ENCODE peak calls at places on chromosomes 12 and 14, in eight cellular contexts. One of them, this sample, is unnamed.

GRCh38 chr12:85274076-85274415 is 6.0 kb upstream of the ALX1 start:
- DNase-seq in sciatic nerve: no peak
- DNase-seq in HFFc6: no peak
- DNase-seq in Right ventricle myocardium superior: no peak
- DNase-seq in body of pancreas: no peak
- DNase-seq in hypothalamus: no peak
- DNase-seq in testis: no peak
- DNase-seq in fibroblast of pulmonary artery: no peak
- DNase-seq in this sample: no peak

GRCh38 chr12:24496755-24497154 is 452.1 kb downstream of the BCAT1 start:
- DNase-seq in body of pancreas: no peak
- DNase-seq in HFFc6: no peak
- DNase-seq in fibroblast of pulmonary artery: no peak
- DNase-seq in sciatic nerve: no peak
- DNase-seq in hypothalamus: no peak
- DNase-seq in Right ventricle myocardium superior: no peak
- DNase-seq in testis: no peak
- DNase-seq in this sample: peak

GRCh38 chr12:18690653-18691052 is 47.2 kb downstream of the PLCZ1 start:
- DNase-seq in fibroblast of pulmonary artery: peak
- DNase-seq in sciatic nerve: no peak
- DNase-seq in Right ventricle myocardium superior: no peak
- DNase-seq in hypothalamus: no peak
- DNase-seq in testis: no peak
- DNase-seq in HFFc6: peak
- DNase-seq in body of pancreas: no peak
- DNase-seq in this sample: peak

GRCh38 chr12:124143726-124144125 is 151.2 kb upstream of the RFLNA start:
- DNase-seq in Right ventricle myocardium superior: no peak
- DNase-seq in testis: no peak
- DNase-seq in fibroblast of pulmonary artery: no peak
- DNase-seq in hypothalamus: no peak
- DNase-seq in sciatic nerve: no peak
- DNase-seq in body of pancreas: no peak
- DNase-seq in HFFc6: no peak
- DNase-seq in this sample: no peak

GRCh38 chr14:100078997-100079561 is 13.9 kb downstream of the EVL start:
- DNase-seq in HFFc6: no peak
- DNase-seq in sciatic nerve: no peak
- DNase-seq in testis: peak
- DNase-seq in Right ventricle myocardium superior: no peak
- DNase-seq in hypothalamus: no peak
- DNase-seq in body of pancreas: no peak
- DNase-seq in fibroblast of pulmonary artery: peak
- DNase-seq in this sample: peak

GRCh38 chr14:35046048-35046750 is at the start of gene FAM177A1:
- DNase-seq in Right ventricle myocardium superior: peak
- DNase-seq in hypothalamus: peak
- DNase-seq in testis: peak
- DNase-seq in sciatic nerve: peak
- DNase-seq in body of pancreas: peak
- DNase-seq in fibroblast of pulmonary artery: peak
- DNase-seq in HFFc6: peak
- DNase-seq in this sample: peak

GRCh38 chr12:24425601-24425970 is 476.1 kb upstream of the SOX5 start:
- DNase-seq in testis: no peak
- DNase-seq in sciatic nerve: no peak
- DNase-seq in body of pancreas: no peak
- DNase-seq in fibroblast of pulmonary artery: peak
- DNase-seq in hypothalamus: no peak
- DNase-seq in HFFc6: no peak
- DNase-seq in Right ventricle myocardium superior: no peak
- DNase-seq in this sample: peak

GRCh38 chr12:125029756-125030358 is 35.4 kb upstream of the AACS start:
- DNase-seq in Right ventricle myocardium superior: no peak
- DNase-seq in sciatic nerve: no peak
- DNase-seq in hypothalamus: no peak
- DNase-seq in HFFc6: no peak
- DNase-seq in fibroblast of pulmonary artery: no peak
- DNase-seq in testis: no peak
- DNase-seq in body of pancreas: no peak
- DNase-seq in this sample: no peak

GRCh38 chr12:109651596-109651995 is 62.0 kb upstream of the FAM222A start:
- DNase-seq in fibroblast of pulmonary artery: no peak
- DNase-seq in hypothalamus: no peak
- DNase-seq in body of pancreas: no peak
- DNase-seq in sciatic nerve: no peak
- DNase-seq in testis: no peak
- DNase-seq in HFFc6: no peak
- DNase-seq in Right ventricle myocardium superior: no peak
- DNase-seq in this sample: no peak

GRCh38 chr14:100085451-100085850 is 20.2 kb downstream of the EVL start:
- DNase-seq in body of pancreas: no peak
- DNase-seq in fibroblast of pulmonary artery: no peak
- DNase-seq in testis: no peak
- DNase-seq in HFFc6: no peak
- DNase-seq in sciatic nerve: no peak
- DNase-seq in Right ventricle myocardium superior: no peak
- DNase-seq in hypothalamus: no peak
- DNase-seq in this sample: no peak

GRCh38 chr12:125652689-125653088 is 587.5 kb downstream of the AACS start:
- DNase-seq in sciatic nerve: no peak
- DNase-seq in body of pancreas: no peak
- DNase-seq in fibroblast of pulmonary artery: no peak
- DNase-seq in HFFc6: no peak
- DNase-seq in Right ventricle myocardium superior: no peak
- DNase-seq in hypothalamus: no peak
- DNase-seq in testis: no peak
- DNase-seq in this sample: no peak

GRCh38 chr12:117521327-117521726 is 159.9 kb upstream of the NOS1 start:
- DNase-seq in sciatic nerve: no peak
- DNase-seq in fibroblast of pulmonary artery: no peak
- DNase-seq in HFFc6: no peak
- DNase-seq in body of pancreas: no peak
- DNase-seq in testis: no peak
- DNase-seq in hypothalamus: no peak
- DNase-seq in Right ventricle myocardium superior: no peak
- DNase-seq in this sample: no peak

GRCh38 chr12:54581412-54581811 is 7.0 kb downstream of the PPP1R1A start:
- DNase-seq in HFFc6: no peak
- DNase-seq in hypothalamus: no peak
- DNase-seq in testis: no peak
- DNase-seq in sciatic nerve: no peak
- DNase-seq in Right ventricle myocardium superior: no peak
- DNase-seq in fibroblast of pulmonary artery: no peak
- DNase-seq in body of pancreas: no peak
- DNase-seq in this sample: no peak

GRCh38 chr14:73712071-73712506 is 2.1 kb downstream of the PNMA1 start:
- DNase-seq in testis: no peak
- DNase-seq in body of pancreas: no peak
- DNase-seq in fibroblast of pulmonary artery: no peak
- DNase-seq in HFFc6: no peak
- DNase-seq in Right ventricle myocardium superior: no peak
- DNase-seq in hypothalamus: no peak
- DNase-seq in sciatic nerve: no peak
- DNase-seq in this sample: peak

GRCh38 chr14:68043752-68044151 is 224.2 kb downstream of the RAD51B start:
- DNase-seq in testis: no peak
- DNase-seq in sciatic nerve: no peak
- DNase-seq in HFFc6: no peak
- DNase-seq in body of pancreas: no peak
- DNase-seq in fibroblast of pulmonary artery: no peak
- DNase-seq in hypothalamus: no peak
- DNase-seq in Right ventricle myocardium superior: no peak
- DNase-seq in this sample: no peak

GRCh38 chr12:65152586-65152985 is 16.8 kb upstream of the LEMD3 start:
- DNase-seq in fibroblast of pulmonary artery: peak
- DNase-seq in testis: no peak
- DNase-seq in hypothalamus: no peak
- DNase-seq in HFFc6: no peak
- DNase-seq in Right ventricle myocardium superior: no peak
- DNase-seq in body of pancreas: no peak
- DNase-seq in sciatic nerve: no peak
- DNase-seq in this sample: peak

GRCh38 chr12:23707270-23707669 is 242.2 kb downstream of the SOX5 start:
- DNase-seq in body of pancreas: no peak
- DNase-seq in HFFc6: no peak
- DNase-seq in hypothalamus: no peak
- DNase-seq in fibroblast of pulmonary artery: no peak
- DNase-seq in Right ventricle myocardium superior: no peak
- DNase-seq in sciatic nerve: no peak
- DNase-seq in testis: no peak
- DNase-seq in this sample: peak

GRCh38 chr12:46667547-46667946 is 158.2 kb downstream of the SLC38A4 start:
- DNase-seq in Right ventricle myocardium superior: no peak
- DNase-seq in fibroblast of pulmonary artery: peak
- DNase-seq in hypothalamus: no peak
- DNase-seq in testis: no peak
- DNase-seq in body of pancreas: no peak
- DNase-seq in HFFc6: no peak
- DNase-seq in sciatic nerve: no peak
- DNase-seq in this sample: peak

GRCh38 chr14:20630340-20631022 is 11.0 kb downstream of the OR6S1 start:
- DNase-seq in HFFc6: peak
- DNase-seq in testis: no peak
- DNase-seq in sciatic nerve: no peak
- DNase-seq in body of pancreas: no peak
- DNase-seq in Right ventricle myocardium superior: no peak
- DNase-seq in hypothalamus: no peak
- DNase-seq in fibroblast of pulmonary artery: peak
- DNase-seq in this sample: peak

GRCh38 chr14:21136024-21136423 is 19.8 kb downstream of the OR5AU1 start:
- DNase-seq in fibroblast of pulmonary artery: peak
- DNase-seq in Right ventricle myocardium superior: no peak
- DNase-seq in hypothalamus: no peak
- DNase-seq in testis: no peak
- DNase-seq in HFFc6: no peak
- DNase-seq in body of pancreas: no peak
- DNase-seq in sciatic nerve: no peak
- DNase-seq in this sample: peak

GRCh38 chr12:53717319-53717718 is 9.9 kb downstream of the CALCOCO1 start:
- DNase-seq in sciatic nerve: no peak
- DNase-seq in fibroblast of pulmonary artery: no peak
- DNase-seq in hypothalamus: no peak
- DNase-seq in Right ventricle myocardium superior: no peak
- DNase-seq in testis: no peak
- DNase-seq in HFFc6: no peak
- DNase-seq in body of pancreas: no peak
- DNase-seq in this sample: no peak

GRCh38 chr12:19624401-19624930 is 185.2 kb downstream of the AEBP2 start:
- DNase-seq in Right ventricle myocardium superior: no peak
- DNase-seq in sciatic nerve: no peak
- DNase-seq in hypothalamus: no peak
- DNase-seq in HFFc6: no peak
- DNase-seq in fibroblast of pulmonary artery: no peak
- DNase-seq in body of pancreas: no peak
- DNase-seq in testis: no peak
- DNase-seq in this sample: peak

GRCh38 chr14:98578204-98578603 is 693.8 kb downstream of the BCL11B start:
- DNase-seq in testis: no peak
- DNase-seq in body of pancreas: no peak
- DNase-seq in Right ventricle myocardium superior: no peak
- DNase-seq in HFFc6: peak
- DNase-seq in fibroblast of pulmonary artery: no peak
- DNase-seq in sciatic nerve: no peak
- DNase-seq in hypothalamus: no peak
- DNase-seq in this sample: peak

GRCh38 chr12:4825139-4825858 is 84.4 kb upstream of the KCNA1 start:
- DNase-seq in hypothalamus: no peak
- DNase-seq in testis: no peak
- DNase-seq in sciatic nerve: no peak
- DNase-seq in fibroblast of pulmonary artery: peak
- DNase-seq in body of pancreas: no peak
- DNase-seq in Right ventricle myocardium superior: no peak
- DNase-seq in HFFc6: no peak
- DNase-seq in this sample: peak

GRCh38 chr14:61033024-61033423 is 52.0 kb downstream of the SLC38A6 start:
- DNase-seq in sciatic nerve: no peak
- DNase-seq in Right ventricle myocardium superior: no peak
- DNase-seq in HFFc6: no peak
- DNase-seq in testis: no peak
- DNase-seq in body of pancreas: no peak
- DNase-seq in fibroblast of pulmonary artery: no peak
- DNase-seq in hypothalamus: no peak
- DNase-seq in this sample: peak

GRCh38 chr14:93323597-93323992 is 9.2 kb downstream of the BTBD7 start:
- DNase-seq in Right ventricle myocardium superior: no peak
- DNase-seq in testis: no peak
- DNase-seq in hypothalamus: no peak
- DNase-seq in sciatic nerve: no peak
- DNase-seq in fibroblast of pulmonary artery: no peak
- DNase-seq in HFFc6: no peak
- DNase-seq in body of pancreas: no peak
- DNase-seq in this sample: no peak

GRCh38 chr14:20460458-20461229 is 590 bp downstream of the PIP4P1 start:
- DNase-seq in body of pancreas: peak
- DNase-seq in hypothalamus: no peak
- DNase-seq in testis: no peak
- DNase-seq in HFFc6: no peak
- DNase-seq in sciatic nerve: peak
- DNase-seq in Right ventricle myocardium superior: no peak
- DNase-seq in fibroblast of pulmonary artery: no peak
- DNase-seq in this sample: no peak

GRCh38 chr12:89183985-89184435 is 168.3 kb downstream of the DUSP6 start:
- DNase-seq in fibroblast of pulmonary artery: peak
- DNase-seq in Right ventricle myocardium superior: peak
- DNase-seq in hypothalamus: no peak
- DNase-seq in testis: no peak
- DNase-seq in HFFc6: no peak
- DNase-seq in body of pancreas: peak
- DNase-seq in sciatic nerve: peak
- DNase-seq in this sample: no peak

GRCh38 chr12:104154806-104155205 is 16.8 kb upstream of the NFYB start:
- DNase-seq in sciatic nerve: no peak
- DNase-seq in testis: no peak
- DNase-seq in fibroblast of pulmonary artery: no peak
- DNase-seq in body of pancreas: no peak
- DNase-seq in HFFc6: no peak
- DNase-seq in Right ventricle myocardium superior: no peak
- DNase-seq in hypothalamus: no peak
- DNase-seq in this sample: no peak

GRCh38 chr12:109582636-109583035 is 9.0 kb downstream of the MVK start:
- DNase-seq in hypothalamus: no peak
- DNase-seq in fibroblast of pulmonary artery: no peak
- DNase-seq in Right ventricle myocardium superior: peak
- DNase-seq in testis: no peak
- DNase-seq in body of pancreas: no peak
- DNase-seq in HFFc6: no peak
- DNase-seq in sciatic nerve: no peak
- DNase-seq in this sample: no peak

GRCh38 chr12:32903763-32904162 is 7.2 kb upstream of the PKP2 start:
- DNase-seq in Right ventricle myocardium superior: no peak
- DNase-seq in body of pancreas: no peak
- DNase-seq in fibroblast of pulmonary artery: no peak
- DNase-seq in HFFc6: no peak
- DNase-seq in testis: no peak
- DNase-seq in hypothalamus: no peak
- DNase-seq in sciatic nerve: no peak
- DNase-seq in this sample: no peak

GRCh38 chr12:31655792-31656191 is 3.7 kb upstream of the ETFBKMT start:
- DNase-seq in body of pancreas: no peak
- DNase-seq in HFFc6: no peak
- DNase-seq in testis: no peak
- DNase-seq in Right ventricle myocardium superior: no peak
- DNase-seq in hypothalamus: no peak
- DNase-seq in sciatic nerve: no peak
- DNase-seq in fibroblast of pulmonary artery: no peak
- DNase-seq in this sample: no peak

GRCh38 chr12:124833693-124834122 is 30.0 kb downstream of the SCARB1 start:
- DNase-seq in testis: peak
- DNase-seq in Right ventricle myocardium superior: peak
- DNase-seq in body of pancreas: no peak
- DNase-seq in HFFc6: no peak
- DNase-seq in fibroblast of pulmonary artery: no peak
- DNase-seq in hypothalamus: no peak
- DNase-seq in sciatic nerve: no peak
- DNase-seq in this sample: no peak

GRCh38 chr14:67395876-67396189 is 16.1 kb downstream of the PLEK2 start:
- DNase-seq in sciatic nerve: no peak
- DNase-seq in testis: no peak
- DNase-seq in HFFc6: no peak
- DNase-seq in hypothalamus: no peak
- DNase-seq in body of pancreas: no peak
- DNase-seq in Right ventricle myocardium superior: no peak
- DNase-seq in fibroblast of pulmonary artery: peak
- DNase-seq in this sample: no peak